ENCODE peak calls at places on chromosomes 5 and 9, in six cellular contexts. One of them, this sample, is unnamed.

GRCh38 chr9:136643596-136644342 is 18.9 kb upstream of the EGFL7 start:
- DNase-seq in H9: no peak
- DNase-seq in IMR-90: no peak
- DNase-seq in mesenchymal stem cell: no peak
- DNase-seq in H1: peak; percentile 43
- DNase-seq in neuronal stem cell: no peak
- DNase-seq in this sample: no peak

GRCh38 chr5:15500326-15500958 is 462 bp downstream of the FBXL7 start:
- DNase-seq in H9: peak; percentile 46
- DNase-seq in IMR-90: peak; percentile 25
- DNase-seq in mesenchymal stem cell: peak; percentile 66
- DNase-seq in H1: peak; percentile 79
- DNase-seq in neuronal stem cell: peak; percentile 48
- DNase-seq in this sample: no peak

GRCh38 chr5:17056056-17056690 is 120.1 kb upstream of the MYO10 start:
- DNase-seq in H9: peak; percentile 34
- DNase-seq in IMR-90: no peak
- DNase-seq in mesenchymal stem cell: peak; percentile 35
- DNase-seq in H1: no peak
- DNase-seq in neuronal stem cell: no peak
- DNase-seq in this sample: no peak

GRCh38 chr5:31581498-31582099 is 49.5 kb downstream of the C5orf22 start:
- DNase-seq in H9: no peak
- DNase-seq in IMR-90: peak; percentile 52
- DNase-seq in mesenchymal stem cell: peak; percentile 47
- DNase-seq in H1: no peak
- DNase-seq in neuronal stem cell: peak; percentile 15
- DNase-seq in this sample: no peak

GRCh38 chr5:1552469-1553255 is 28.9 kb upstream of the LPCAT1 start:
- DNase-seq in H9: no peak
- DNase-seq in IMR-90: no peak
- DNase-seq in mesenchymal stem cell: no peak
- DNase-seq in H1: peak; percentile 45
- DNase-seq in neuronal stem cell: peak; percentile 18
- DNase-seq in this sample: no peak

GRCh38 chr9:133769511-133770075 is 31.4 kb upstream of the SARDH start:
- DNase-seq in H9: peak; percentile 24
- DNase-seq in IMR-90: no peak
- DNase-seq in mesenchymal stem cell: no peak
- DNase-seq in H1: no peak
- DNase-seq in neuronal stem cell: no peak
- DNase-seq in this sample: no peak

GRCh38 chr5:133669472-133669871 is 57.1 kb upstream of the FSTL4 start:
- DNase-seq in H9: no peak
- DNase-seq in IMR-90: no peak
- DNase-seq in mesenchymal stem cell: no peak
- DNase-seq in H1: peak; percentile 19
- DNase-seq in neuronal stem cell: no peak
- DNase-seq in this sample: no peak

GRCh38 chr5:109691248-109691574 is 1.5 kb downstream of the MAN2A1 start:
- DNase-seq in H9: no peak
- DNase-seq in IMR-90: no peak
- DNase-seq in mesenchymal stem cell: no peak
- DNase-seq in H1: no peak
- DNase-seq in neuronal stem cell: no peak
- DNase-seq in this sample: no peak

GRCh38 chr5:111394580-111394979 is 117.8 kb downstream of the STARD4 start:
- DNase-seq in H9: no peak
- DNase-seq in IMR-90: peak; percentile 91
- DNase-seq in mesenchymal stem cell: peak; percentile 59
- DNase-seq in H1: no peak
- DNase-seq in neuronal stem cell: no peak
- DNase-seq in this sample: peak; percentile 3

GRCh38 chr5:112174959-112175594 is 244.0 kb downstream of the EPB41L4A start:
- DNase-seq in H9: no peak
- DNase-seq in IMR-90: peak; percentile 26
- DNase-seq in mesenchymal stem cell: peak; percentile 43
- DNase-seq in H1: no peak
- DNase-seq in neuronal stem cell: peak; percentile 48
- DNase-seq in this sample: peak; percentile 97

GRCh38 chr5:172412724-172413260 is 41.5 kb downstream of the SH3PXD2B start:
- DNase-seq in H9: no peak
- DNase-seq in IMR-90: peak; percentile 95
- DNase-seq in mesenchymal stem cell: peak; percentile 96
- DNase-seq in H1: no peak
- DNase-seq in neuronal stem cell: no peak
- DNase-seq in this sample: peak; percentile 54

GRCh38 chr5:138467711-138468132 is 2.4 kb downstream of the EGR1 start:
- DNase-seq in H9: no peak
- DNase-seq in IMR-90: no peak
- DNase-seq in mesenchymal stem cell: peak; percentile 50
- DNase-seq in H1: no peak
- DNase-seq in neuronal stem cell: no peak
- DNase-seq in this sample: no peak

GRCh38 chr9:79012561-79012960 is 559.2 kb upstream of the TLE4 start:
- DNase-seq in H9: no peak
- DNase-seq in IMR-90: peak; percentile 70
- DNase-seq in mesenchymal stem cell: peak; percentile 41
- DNase-seq in H1: no peak
- DNase-seq in neuronal stem cell: no peak
- DNase-seq in this sample: no peak

GRCh38 chr9:99466787-99467186 is 244.7 kb downstream of the SEC61B start:
- DNase-seq in H9: no peak
- DNase-seq in IMR-90: no peak
- DNase-seq in mesenchymal stem cell: no peak
- DNase-seq in H1: no peak
- DNase-seq in neuronal stem cell: no peak
- DNase-seq in this sample: no peak

GRCh38 chr9:132977626-132978450 is 656 bp upstream of the GFI1B start:
- DNase-seq in H9: peak; percentile 88
- DNase-seq in IMR-90: peak; percentile 31
- DNase-seq in mesenchymal stem cell: peak; percentile 60
- DNase-seq in H1: peak; percentile 90
- DNase-seq in neuronal stem cell: peak; percentile 56
- DNase-seq in this sample: peak; percentile 55

GRCh38 chr5:119036101-119036762 is 34.7 kb upstream of the DMXL1 start:
- DNase-seq in H9: no peak
- DNase-seq in IMR-90: peak; percentile 89
- DNase-seq in mesenchymal stem cell: peak; percentile 71
- DNase-seq in H1: no peak
- DNase-seq in neuronal stem cell: no peak
- DNase-seq in this sample: no peak

GRCh38 chr5:159207616-159208507 is 1.5 kb downstream of the RNF145 start:
- DNase-seq in H9: peak; percentile 76
- DNase-seq in IMR-90: peak; percentile 78
- DNase-seq in mesenchymal stem cell: peak; percentile 83
- DNase-seq in H1: peak; percentile 72
- DNase-seq in neuronal stem cell: peak; percentile 58
- DNase-seq in this sample: peak; percentile 86

GRCh38 chr5:103745353-103746065 is 182.9 kb upstream of the NUDT12 start:
- DNase-seq in H9: no peak
- DNase-seq in IMR-90: no peak
- DNase-seq in mesenchymal stem cell: no peak
- DNase-seq in H1: no peak
- DNase-seq in neuronal stem cell: no peak
- DNase-seq in this sample: no peak

GRCh38 chr5:173940269-173940668 is 48.7 kb upstream of the C5orf47 start:
- DNase-seq in H9: no peak
- DNase-seq in IMR-90: no peak
- DNase-seq in mesenchymal stem cell: no peak
- DNase-seq in H1: no peak
- DNase-seq in neuronal stem cell: no peak
- DNase-seq in this sample: peak; percentile 21

GRCh38 chr9:122004589-122004988 is 88.5 kb downstream of the TTLL11 start:
- DNase-seq in H9: no peak
- DNase-seq in IMR-90: no peak
- DNase-seq in mesenchymal stem cell: no peak
- DNase-seq in H1: no peak
- DNase-seq in neuronal stem cell: no peak
- DNase-seq in this sample: no peak

GRCh38 chr5:150511641-150512367 is 3.9 kb downstream of the NDST1 start:
- DNase-seq in H9: no peak
- DNase-seq in IMR-90: peak; percentile 80
- DNase-seq in mesenchymal stem cell: peak; percentile 63
- DNase-seq in H1: no peak
- DNase-seq in neuronal stem cell: no peak
- DNase-seq in this sample: no peak

GRCh38 chr5:150510460-150511263 is 2.7 kb downstream of the NDST1 start:
- DNase-seq in H9: no peak
- DNase-seq in IMR-90: no peak
- DNase-seq in mesenchymal stem cell: no peak
- DNase-seq in H1: no peak
- DNase-seq in neuronal stem cell: no peak
- DNase-seq in this sample: no peak

GRCh38 chr5:150508021-150508640 is at the start of gene NDST1:
- DNase-seq in H9: no peak
- DNase-seq in IMR-90: no peak
- DNase-seq in mesenchymal stem cell: no peak
- DNase-seq in H1: no peak
- DNase-seq in neuronal stem cell: no peak
- DNase-seq in this sample: no peak

GRCh38 chr5:150508828-150509227 is 897 bp downstream of the NDST1 start:
- DNase-seq in H9: no peak
- DNase-seq in IMR-90: no peak
- DNase-seq in mesenchymal stem cell: no peak
- DNase-seq in H1: no peak
- DNase-seq in neuronal stem cell: no peak
- DNase-seq in this sample: no peak

DNA sequence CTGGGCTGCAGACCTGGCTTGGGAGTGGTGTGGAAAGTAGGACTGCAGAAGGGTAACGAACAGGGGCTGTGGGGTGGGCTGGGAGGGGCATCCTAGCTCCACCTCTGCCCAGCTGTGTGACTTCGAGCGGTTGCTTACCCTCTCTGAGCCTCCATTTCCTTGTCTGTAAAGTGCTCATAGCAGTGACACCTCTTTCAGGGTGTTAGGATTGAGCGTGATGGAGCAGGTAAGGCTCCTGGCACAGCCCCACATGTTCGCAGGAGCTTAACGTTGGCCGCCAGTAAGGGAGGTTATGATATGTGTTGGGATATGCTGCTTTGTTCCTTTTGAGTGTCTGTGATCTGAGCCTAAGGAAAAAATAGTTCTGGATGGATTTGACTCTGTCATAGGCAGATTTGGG is 2.1 kb downstream of the NDST1 start:
- DNase-seq in H9: no peak
- DNase-seq in IMR-90: no peak
- DNase-seq in mesenchymal stem cell: no peak
- DNase-seq in H1: no peak
- DNase-seq in neuronal stem cell: no peak
- DNase-seq in this sample: no peak
- H3K23ac ChIP-seq in H9: no peak overlapping the region
- H3K23ac ChIP-seq in IMR-90: no peak overlapping the region
- H3K23ac ChIP-seq in mesenchymal stem cell: no peak overlapping the region
- H3K23ac ChIP-seq in H1: no peak overlapping the region
- H3K23ac ChIP-seq in neuronal stem cell: no peak overlapping the region
- H3K23ac ChIP-seq in this sample: no peak overlapping the region

DNA sequence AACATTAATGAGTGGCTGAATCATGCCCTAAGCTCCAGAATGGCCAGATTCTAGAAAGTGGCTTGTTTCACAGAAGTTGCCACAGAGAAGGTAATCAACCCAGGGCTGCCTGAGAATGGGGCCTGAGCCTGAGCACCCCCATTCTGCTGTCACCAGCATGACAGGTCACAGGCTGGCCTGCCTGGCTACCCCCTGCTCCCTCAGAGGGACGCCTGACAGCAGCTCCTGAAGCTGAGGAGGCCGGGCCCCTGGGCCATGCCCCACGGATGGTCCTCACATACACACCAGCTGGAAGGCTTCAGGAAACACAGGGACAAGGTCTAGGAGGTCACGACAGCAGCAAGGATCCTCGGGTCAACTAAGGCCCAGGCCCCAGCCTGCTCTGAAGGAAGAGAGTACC is 3.7 kb downstream of the GABRP start:
- DNase-seq in H9: no peak
- DNase-seq in IMR-90: no peak
- DNase-seq in mesenchymal stem cell: no peak
- DNase-seq in H1: no peak
- DNase-seq in neuronal stem cell: no peak
- DNase-seq in this sample: no peak
- H4K91ac ChIP-seq in H9: no peak overlapping the region
- H4K91ac ChIP-seq in IMR-90: no peak overlapping the region
- H4K91ac ChIP-seq in mesenchymal stem cell: no peak overlapping the region
- H4K91ac ChIP-seq in H1: peak overlapping the region; percentile 22
- H4K91ac ChIP-seq in neuronal stem cell: no peak overlapping the region
- H4K91ac ChIP-seq in this sample: no peak overlapping the region

DNA sequence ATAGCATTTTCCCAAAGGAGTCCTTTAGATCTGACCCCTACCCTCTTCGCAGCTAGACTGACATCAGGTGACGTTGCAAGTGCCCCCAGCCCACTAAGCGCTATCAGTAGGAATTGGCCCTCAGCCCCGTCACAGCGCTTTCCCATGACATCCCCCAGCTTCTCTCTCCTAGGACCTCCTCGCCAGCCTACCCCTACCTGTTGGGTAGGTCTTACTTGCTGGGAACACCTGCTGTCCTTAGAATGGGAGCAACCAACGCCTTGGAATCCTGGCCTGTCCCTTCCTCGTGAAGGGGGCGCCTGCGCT is 589 bp upstream of the PIP5K1B start:
- DNase-seq in H9: no peak
- DNase-seq in IMR-90: no peak
- DNase-seq in mesenchymal stem cell: no peak
- DNase-seq in H1: no peak
- DNase-seq in neuronal stem cell: no peak
- DNase-seq in this sample: no peak
- H3K23ac ChIP-seq in H9: no peak overlapping the region
- H3K23ac ChIP-seq in IMR-90: no peak overlapping the region
- H3K23ac ChIP-seq in mesenchymal stem cell: no peak overlapping the region
- H3K23ac ChIP-seq in H1: no peak overlapping the region
- H3K23ac ChIP-seq in neuronal stem cell: no peak overlapping the region
- H3K23ac ChIP-seq in this sample: no peak overlapping the region

GRCh38 chr9:107090218-107090617 is 192.9 kb upstream of the RAD23B start:
- DNase-seq in H9: no peak
- DNase-seq in IMR-90: no peak
- DNase-seq in mesenchymal stem cell: no peak
- DNase-seq in H1: no peak
- DNase-seq in neuronal stem cell: no peak
- DNase-seq in this sample: no peak

GRCh38 chr9:107094370-107094769 is 188.7 kb upstream of the RAD23B start:
- DNase-seq in H9: no peak
- DNase-seq in IMR-90: no peak
- DNase-seq in mesenchymal stem cell: no peak
- DNase-seq in H1: no peak
- DNase-seq in neuronal stem cell: no peak
- DNase-seq in this sample: no peak

DNA sequence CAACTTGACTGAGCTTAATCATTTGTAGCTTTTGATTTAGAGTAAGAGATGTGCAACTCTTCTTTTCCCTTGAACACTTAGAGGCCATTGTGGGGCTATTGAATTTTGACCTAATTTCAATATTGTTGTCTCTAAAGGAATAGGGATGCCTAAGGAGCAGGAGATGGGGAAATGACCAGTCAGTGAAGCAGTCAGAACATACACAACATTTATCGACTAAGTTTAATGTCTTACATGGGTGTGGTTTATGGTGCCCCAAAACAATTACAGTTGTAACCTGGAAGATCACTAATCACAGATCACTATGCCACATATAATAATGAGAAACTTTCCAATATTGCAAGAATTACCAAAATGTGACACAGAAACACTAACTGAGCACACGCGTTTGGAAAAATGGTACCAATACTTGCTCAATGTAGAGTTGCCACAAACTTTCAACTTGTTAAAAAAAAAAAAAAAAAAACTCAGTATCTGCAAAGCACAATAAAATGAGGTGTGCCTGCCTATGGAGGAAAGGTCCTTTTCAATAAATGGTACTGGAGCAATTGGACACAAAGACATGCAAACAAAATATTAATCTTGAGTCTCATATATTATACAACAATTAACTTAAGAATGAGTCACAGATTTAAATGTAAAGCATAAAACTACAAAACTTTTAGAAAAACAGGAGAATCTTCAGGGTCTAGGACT is 189.6 kb upstream of the RAD23B start:
- DNase-seq in H9: no peak
- DNase-seq in IMR-90: no peak
- DNase-seq in mesenchymal stem cell: no peak
- DNase-seq in H1: no peak
- DNase-seq in neuronal stem cell: no peak
- DNase-seq in this sample: no peak
- H4K91ac ChIP-seq in H9: no peak overlapping the region
- H4K91ac ChIP-seq in IMR-90: no peak overlapping the region
- H4K91ac ChIP-seq in mesenchymal stem cell: no peak overlapping the region
- H4K91ac ChIP-seq in H1: no peak overlapping the region
- H4K91ac ChIP-seq in neuronal stem cell: no peak overlapping the region
- H4K91ac ChIP-seq in this sample: no peak overlapping the region

This sample was measured in trophoblast cell.